ENCODE peak calls at places on chromosomes 3 and 15, in five cellular contexts. F, V, I, R and B are unnamed samples.

GRCh38 chr3:99638244-99638948 is at the start of gene COL8A1:
- DNase-seq in F (peak), V (peak), I (no peak), R (no peak), B (peak)

GRCh38 chr15:48084759-48085420 is 35.9 kb upstream of the SLC24A5 start:
- DNase-seq in F (peak), V (no peak), I (no peak), R (no peak), B (no peak)

GRCh38 chr3:181362378-181362777 is 349.3 kb upstream of the SOX2 start:
- DNase-seq in F (no peak), V (no peak), I (no peak), R (no peak), B (no peak)

GRCh38 chr3:192296845-192297244 is 430.5 kb downstream of the FGF12 start:
- DNase-seq in F (no peak), V (no peak), I (no peak), R (no peak), B (no peak)

GRCh38 chr3:143447491-143447890 is 327.9 kb downstream of the CHST2 start:
- DNase-seq in F (no peak), V (no peak), I (no peak), R (no peak), B (no peak)

GRCh38 chr3:123605789-123606234 is 21.0 kb upstream of the HACD2 start:
- DNase-seq in F (no peak), V (no peak), I (no peak), R (no peak), B (no peak)

GRCh38 chr3:137709011-137709601 is 55.0 kb upstream of the SOX14 start:
- DNase-seq in F (peak), V (no peak), I (no peak), R (no peak), B (no peak)

GRCh38 chr3:13039286-13039896 is 33.8 kb downstream of the IQSEC1 start:
- DNase-seq in F (no peak), V (no peak), I (no peak), R (no peak), B (no peak)

GRCh38 chr3:107752202-107752990 is 229.6 kb downstream of the BBX start:
- DNase-seq in F (peak), V (no peak), I (no peak), R (no peak), B (no peak)

GRCh38 chr15:57541805-57542504 is 49.7 kb upstream of the MYZAP start:
- DNase-seq in F (peak), V (peak), I (no peak), R (no peak), B (peak)

GRCh38 chr3:15330031-15330596 is 2.3 kb downstream of the SH3BP5 start:
- DNase-seq in F (no peak), V (peak), I (no peak), R (no peak), B (peak)

GRCh38 chr15:38455096-38455495 is 1.2 kb downstream of the FAM98B start:
- DNase-seq in F (no peak), V (no peak), I (no peak), R (no peak), B (no peak)

GRCh38 chr3:114597012-114597411 is 303.2 kb downstream of the TIGIT start:
- DNase-seq in F (no peak), V (no peak), I (no peak), R (no peak), B (no peak)

GRCh38 chr15:57747206-57747605 is 40.7 kb downstream of the POLR2M start:
- DNase-seq in F (no peak), V (no peak), I (no peak), R (no peak), B (no peak)

GRCh38 chr15:40338921-40339620 is 1.7 kb downstream of the CCDC9B start:
- DNase-seq in F (no peak), V (no peak), I (no peak), R (no peak), B (no peak)

GRCh38 chr3:133674290-133674912 is 12.7 kb upstream of the TOPBP1 start:
- DNase-seq in F (no peak), V (no peak), I (no peak), R (no peak), B (no peak)

GRCh38 chr3:129481783-129482332 is 41.8 kb downstream of the IFT122 start:
- DNase-seq in F (no peak), V (no peak), I (no peak), R (no peak), B (peak)

GRCh38 chr3:156974931-156975330 is 148.8 kb downstream of the LEKR1 start:
- DNase-seq in F (no peak), V (no peak), I (no peak), R (no peak), B (no peak)

GRCh38 chr3:107450254-107450653 is 72.5 kb upstream of the BBX start:
- DNase-seq in F (no peak), V (no peak), I (no peak), R (no peak), B (no peak)

GRCh38 chr3:9347887-9348286 is 15.0 kb upstream of the THUMPD3 start:
- DNase-seq in F (no peak), V (no peak), I (no peak), R (no peak), B (no peak)

GRCh38 chr15:57562220-57562769 is 29.4 kb upstream of the MYZAP start:
- DNase-seq in F (no peak), V (no peak), I (no peak), R (no peak), B (no peak)

GRCh38 chr3:55906896-55907295 is 419.8 kb upstream of the WNT5A start:
- DNase-seq in F (no peak), V (no peak), I (no peak), R (no peak), B (no peak)

GRCh38 chr15:55907797-55908196 is 85.6 kb downstream of the NEDD4 start:
- DNase-seq in F (no peak), V (no peak), I (no peak), R (no peak), B (no peak)

GRCh38 chr15:76470691-76471090 is 134.1 kb downstream of the ISL2 start:
- DNase-seq in F (no peak), V (no peak), I (no peak), R (no peak), B (no peak)

GRCh38 chr15:62896969-62897486 is 145.5 kb upstream of the TPM1 start:
- DNase-seq in F (no peak), V (peak), I (no peak), R (no peak), B (peak)

GRCh38 chr3:185084883-185085282 is 68.0 kb downstream of the C3orf70 start:
- DNase-seq in F (no peak), V (no peak), I (no peak), R (no peak), B (no peak)

GRCh38 chr3:54891540-54891897 is 36.3 kb downstream of the LRTM1 start:
- DNase-seq in F (no peak), V (no peak), I (no peak), R (no peak), B (peak)

GRCh38 chr15:63601026-63601726 is 4.0 kb downstream of the FBXL22 start:
- DNase-seq in F (peak), V (no peak), I (no peak), R (no peak), B (no peak)

GRCh38 chr3:21170964-21171363 is 580.0 kb downstream of the ZNF385D start:
- DNase-seq in F (peak), V (no peak), I (no peak), R (no peak), B (no peak)

GRCh38 chr3:173289072-173289471 is 108.5 kb upstream of the NLGN1 start:
- DNase-seq in F (no peak), V (no peak), I (no peak), R (no peak), B (no peak)

GRCh38 chr15:39248204-39248603 is 332.7 kb upstream of the THBS1 start:
- DNase-seq in F (no peak), V (no peak), I (no peak), R (no peak), B (no peak)

GRCh38 chr3:160473978-160474377 is 24.4 kb upstream of the TRIM59 start:
- DNase-seq in F (no peak), V (no peak), I (no peak), R (no peak), B (no peak)

GRCh38 chr3:183513046-183513706 is 42.3 kb downstream of the KLHL6 start:
- DNase-seq in F (no peak), V (no peak), I (no peak), R (no peak), B (no peak)